ENCODE peak calls at places on chromosomes 4 and X, in six cellular contexts. S is iris pigment epithelial cell; R is activated T-helper 1 cell treated with Interleukin-2 at 50 U/mL for 16 hours; U is stimulated activated CD8-positive, alpha-beta memory T cell treated with anti-CD3 and anti-CD28 coated beads, Interleukin-4, amount 100 ng/mL, for 24 hours; A is M059J; T is naive thymus-derived CD8-positive, alpha-beta T cell. Y is an unnamed sample.

GRCh38 chrX:154602226-154602625 is 16.9 kb downstream of the CTAG1B start:
- DNase-seq in R (no peak), S (no peak), T (no peak), A (no peak), U (no peak), Y (no peak)

GRCh38 chr4:37001688-37002436 is 242.7 kb upstream of the NWD2 start:
- DNase-seq in U (no peak), R (no peak), S (no peak), A (peak), T (no peak), Y (no peak)

GRCh38 chr4:4766570-4766969 is 92.9 kb upstream of the MSX1 start:
- DNase-seq in R (no peak), A (no peak), U (no peak), T (no peak), S (no peak), Y (no peak)

GRCh38 chrX:145729635-145730034 is 88.0 kb upstream of the SLITRK2 start:
- DNase-seq in T (no peak), U (no peak), S (peak), A (no peak), R (no peak), Y (no peak)

GRCh38 chrX:78652971-78653822 is 5.9 kb downstream of the RTL3 start:
- DNase-seq in A (peak), S (peak), T (no peak), R (no peak), U (no peak), Y (no peak)

GRCh38 chr4:129189630-129190029 is 93.7 kb downstream of the C4orf33 start:
- DNase-seq in U (no peak), T (no peak), S (no peak), R (no peak), A (no peak), Y (no peak)

GRCh38 chr4:142264961-142265360 is 581.1 kb downstream of the INPP4B start:
- DNase-seq in A (peak), R (no peak), T (no peak), U (no peak), S (peak), Y (no peak)

GRCh38 chr4:10380695-10381094 is 76.5 kb downstream of the ZNF518B start:
- DNase-seq in T (no peak), A (peak), R (no peak), S (no peak), U (no peak), Y (no peak)

GRCh38 chr4:11698846-11699590 is 270.3 kb upstream of the HS3ST1 start:
- DNase-seq in S (peak), A (peak), U (no peak), R (no peak), T (no peak), Y (no peak)